ENCODE peak calls at places on chromosomes 16 and 17, in six cellular contexts. U is left lobe of liver; B is activated CD4-positive, alpha-beta T cell treated with anti-CD3 and anti-CD28 coated beads, Interleukin-2, amount 50 U/mL, for 1 hour; P is NCI-H1105 treated with DMSO at 0.1 percent for 48 hours; O is EL; V is PC-9. A is an unnamed sample.

GRCh38 chr17:36731091-36731490 is 129.7 kb downstream of the MRM1 start:
- DNase-seq in U (no peak), B (no peak), P (peak), O (no peak), V (peak), A (no peak)

GRCh38 chr17:3796110-3796821 is 4.7 kb downstream of the ITGAE start:
- DNase-seq in U (no peak), B (peak), P (no peak), O (no peak), V (no peak), A (no peak)

GRCh38 chr16:324451-325334 is 27.8 kb downstream of the AXIN1 start:
- DNase-seq in U (no peak), B (peak), P (no peak), O (no peak), V (no peak), A (no peak)

GRCh38 chr17:6548578-6549330 is 7.6 kb downstream of the PITPNM3 start:
- DNase-seq in U (no peak), B (no peak), P (no peak), O (no peak), V (no peak), A (no peak)

GRCh38 chr17:49359990-49360795 is 1.9 kb downstream of the ZNF652 start:
- DNase-seq in U (no peak), B (no peak), P (no peak), O (no peak), V (no peak), A (no peak)

GRCh38 chr16:89864421-89864820 is 9.0 kb upstream of the TCF25 start:
- DNase-seq in U (no peak), B (no peak), P (no peak), O (peak), V (peak), A (no peak)

GRCh38 chr17:5759501-5759925 is 175.2 kb upstream of the NLRP1 start:
- DNase-seq in U (no peak), B (no peak), P (no peak), O (no peak), V (no peak), A (no peak)

GRCh38 chr16:72856797-72857196 is 191.1 kb downstream of the ZFHX3 start:
- DNase-seq in U (no peak), B (no peak), P (no peak), O (peak), V (no peak), A (no peak)

GRCh38 chr17:55278173-55278748 is 13.5 kb downstream of the HLF start:
- DNase-seq in U (no peak), B (no peak), P (no peak), O (no peak), V (no peak), A (no peak)

GRCh38 chr17:67054011-67054591 is 9.7 kb downstream of the CACNG1 start:
- DNase-seq in U (no peak), B (no peak), P (no peak), O (no peak), V (no peak), A (no peak)

GRCh38 chr17:81510798-81511549 is 1.6 kb downstream of the ACTG1 start:
- DNase-seq in U (no peak), B (peak), P (no peak), O (no peak), V (no peak), A (no peak)